ENCODE peak calls at places on chromosomes 4 and X, in four cellular contexts. R is psoas muscle, Q is lower leg skin, G is epithelial cell of esophagus. Z is an unnamed sample.

GRCh38 chr4:103197765-103198110 is 405 bp downstream of the CENPE start:
- DNase-seq in R (no peak), Q (no peak), G (no peak), Z (no peak)

GRCh38 chr4:86587016-86587713 is 7.0 kb upstream of the PTPN13 start:
- DNase-seq in R (no peak), Q (no peak), G (no peak), Z (no peak)

GRCh38 chr4:124104101-124104500 is 608.4 kb downstream of the ANKRD50 start:
- DNase-seq in R (no peak), Q (peak; percentile 20), G (peak; percentile 86), Z (no peak)

GRCh38 chr4:8580321-8581093 is at the start of gene GPR78:
- DNase-seq in R (peak; percentile 70), Q (no peak), G (peak; percentile 19), Z (no peak)

GRCh38 chr4:47213106-47213505 is 181.7 kb downstream of the GABRB1 start:
- DNase-seq in R (no peak), Q (no peak), G (no peak), Z (no peak)

GRCh38 chr4:140802591-140802990 is 46.4 kb upstream of the TBC1D9 start:
- DNase-seq in R (no peak), Q (no peak), G (no peak), Z (no peak)

GRCh38 chr4:106652095-106652494 is 283.5 kb upstream of the GIMD1 start:
- DNase-seq in R (no peak), Q (no peak), G (no peak), Z (no peak)

GRCh38 chrX:2841511-2841910 is 12.8 kb downstream of the GYG2 start:
- DNase-seq in R (no peak), Q (no peak), G (no peak), Z (no peak)

GRCh38 chr4:39453738-39454137 is 5.0 kb downstream of the RPL9 start:
- DNase-seq in R (no peak), Q (no peak), G (no peak), Z (no peak)

GRCh38 chrX:16869393-16870094 is 618 bp downstream of the RBBP7 start:
- DNase-seq in R (no peak), Q (peak; percentile 13), G (peak; percentile 17), Z (peak; percentile 40)

GRCh38 chr4:118811008-118811764 is 24.7 kb downstream of the SEC24D start:
- DNase-seq in R (no peak), Q (no peak), G (no peak), Z (no peak)

GRCh38 chrX:21996872-21997271 is 35.3 kb upstream of the PHEX start:
- DNase-seq in R (no peak), Q (peak; percentile 14), G (peak; percentile 65), Z (no peak)

GRCh38 chrX:67587946-67588624 is 44.3 kb downstream of the AR start:
- DNase-seq in R (no peak), Q (peak; percentile 25), G (peak; percentile 59), Z (no peak)

GRCh38 chrX:149527705-149528104 is 13.1 kb upstream of the EOLA1 start:
- DNase-seq in R (no peak), Q (no peak), G (peak; percentile 49), Z (no peak)

GRCh38 chr4:93710101-93710846 is 118.3 kb upstream of the ATOH1 start:
- DNase-seq in R (no peak), Q (no peak), G (peak; percentile 32), Z (no peak)

GRCh38 chr4:147042046-147042445 is 96.4 kb upstream of the TTC29 start:
- DNase-seq in R (no peak), Q (no peak), G (no peak), Z (no peak)

GRCh38 chr4:6241062-6241845 is 28.4 kb upstream of the WFS1 start:
- DNase-seq in R (peak; percentile 14), Q (no peak), G (no peak), Z (no peak)

GRCh38 chrX:94123062-94123461 is 449.1 kb downstream of the FAM133A start:
- DNase-seq in R (no peak), Q (no peak), G (peak; percentile 20), Z (no peak)

GRCh38 chr4:69849297-69849696 is 10.6 kb downstream of the SULT1E1 start:
- DNase-seq in R (no peak), Q (no peak), G (no peak), Z (no peak)

GRCh38 chr4:89420507-89420906 is 112.9 kb upstream of the GPRIN3 start:
- DNase-seq in R (no peak), Q (no peak), G (no peak), Z (no peak)

GRCh38 chr4:46081674-46082073 is 42.2 kb downstream of the GABRG1 start:
- DNase-seq in R (no peak), Q (no peak), G (no peak), Z (no peak)

GRCh38 chrX:112731793-112732192 is 52.1 kb upstream of the LHFPL1 start:
- DNase-seq in R (no peak), Q (no peak), G (no peak), Z (no peak)

GRCh38 chrX:42472727-42473126 is 305.2 kb downstream of the PPP1R2C start:
- DNase-seq in R (no peak), Q (no peak), G (no peak), Z (no peak)

GRCh38 chrX:107123750-107124149 is 5.1 kb upstream of the RBM41 start:
- DNase-seq in R (no peak), Q (no peak), G (peak; percentile 50), Z (no peak)

GRCh38 chr4:143046454-143046853 is 138.3 kb upstream of the USP38 start:
- DNase-seq in R (no peak), Q (no peak), G (no peak), Z (no peak)

GRCh38 chr4:94690851-94691254 is 66.9 kb upstream of the BMPR1B start:
- DNase-seq in R (no peak), Q (no peak), G (peak; percentile 32), Z (no peak)

GRCh38 chrX:9610774-9611392 is 146.0 kb downstream of the TBL1X start:
- DNase-seq in R (no peak), Q (no peak), G (peak; percentile 8), Z (no peak)

GRCh38 chr4:10063544-10064300 is 42.4 kb upstream of the SLC2A9 start:
- DNase-seq in R (peak; percentile 76), Q (peak; percentile 61), G (peak; percentile 88), Z (peak; percentile 50)

GRCh38 chr4:169070071-169070894 is 60.2 kb upstream of the CBR4 start:
- DNase-seq in R (no peak), Q (peak; percentile 64), G (peak; percentile 100), Z (no peak)

GRCh38 chrX:15653961-15654360 is 10.6 kb downstream of the CLTRN start:
- DNase-seq in R (no peak), Q (no peak), G (no peak), Z (no peak)

GRCh38 chrX:109843963-109844751 is 111.1 kb upstream of the ACSL4 start:
- DNase-seq in R (no peak), Q (no peak), G (no peak), Z (no peak)

GRCh38 chr4:23717528-23718248 is 172.2 kb downstream of the PPARGC1A start:
- DNase-seq in R (no peak), Q (no peak), G (peak; percentile 31), Z (no peak)

GRCh38 chrX:37350034-37350365 is 836 bp downstream of the PRRG1 start:
- DNase-seq in R (no peak), Q (no peak), G (peak; percentile 8), Z (no peak)

GRCh38 chrX:134020910-134021309 is 35.5 kb upstream of the GPC3 start:
- DNase-seq in R (no peak), Q (no peak), G (peak; percentile 22), Z (no peak)
- TF ChIP-seq CTCF in R (no peak), Q (no peak), G (peak; percentile 20), Z (no peak)

DNA sequence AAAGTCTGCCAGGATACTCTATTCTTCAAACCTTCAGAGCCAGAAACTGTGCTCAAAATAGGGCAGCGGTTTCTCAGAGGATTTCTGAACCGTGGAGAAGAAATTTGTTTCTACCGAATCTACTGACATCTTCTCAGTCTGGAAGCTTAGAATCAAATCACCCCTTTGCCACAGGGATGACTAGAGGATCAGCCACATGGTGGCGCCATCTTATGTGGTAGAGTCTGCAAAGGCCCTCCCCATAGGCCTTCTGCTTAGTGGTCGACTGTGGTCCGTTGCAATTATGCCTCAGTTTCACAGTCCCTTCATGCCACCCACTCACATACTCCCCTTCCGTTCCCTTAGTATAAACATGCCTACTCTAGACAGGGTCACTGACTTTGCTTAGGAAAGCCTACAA is 680.7 kb upstream of the SPANXN1 start:
- DNase-seq in R (no peak), Q (no peak), G (no peak), Z (no peak)
- H3K4me3 ChIP-seq in R (no peak overlapping the region), Q (no peak overlapping the region), G (no peak overlapping the region), Z (no peak overlapping the region)

DNA sequence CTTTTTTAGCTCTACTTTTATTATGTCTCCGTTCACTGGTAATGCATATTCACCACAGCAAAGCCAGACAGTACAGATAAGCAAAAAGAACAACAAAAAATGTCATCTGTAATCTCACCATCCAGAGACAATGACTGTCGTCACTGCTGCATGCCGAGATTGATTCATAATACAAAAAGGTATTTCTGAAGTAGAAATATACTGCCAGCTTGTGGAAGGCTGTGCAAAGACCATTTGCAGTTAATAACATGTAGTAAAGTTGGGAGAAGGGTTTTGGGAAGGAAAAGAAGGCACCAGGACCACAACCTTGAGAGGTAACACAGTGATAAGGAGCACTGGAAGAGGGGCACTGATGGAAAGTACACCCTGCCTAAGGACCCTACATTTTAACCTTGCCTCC is 223.0 kb upstream of the ZIC3 start:
- DNase-seq in R (no peak), Q (no peak), G (no peak), Z (no peak)
- TF ChIP-seq CTCF in R (no peak), Q (no peak), G (no peak), Z (no peak)

DNA sequence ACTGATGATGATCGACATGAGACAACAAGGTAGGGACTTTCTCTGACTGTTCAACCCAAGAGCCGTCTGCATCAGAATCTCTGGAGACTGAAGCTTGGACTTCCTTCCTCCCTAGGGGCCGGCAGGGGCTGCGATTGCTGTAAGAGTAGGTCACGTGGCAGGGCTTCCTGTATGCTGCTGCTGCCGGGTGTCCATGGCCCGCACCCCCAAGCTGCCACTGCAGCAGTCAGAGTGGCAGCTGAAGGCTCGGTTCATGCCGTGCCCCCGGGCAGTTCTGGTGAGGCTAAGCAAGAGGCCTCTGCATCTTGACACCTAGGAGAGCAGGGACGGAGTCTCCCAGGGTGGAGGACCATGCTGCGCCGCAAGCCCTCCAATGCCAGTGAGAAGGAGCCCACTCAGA is at the start of gene SASH3:
- DNase-seq in R (peak; percentile 76), Q (peak; percentile 24), G (no peak), Z (no peak)
- H3K4me3 ChIP-seq in R (peak within 1 kb of the TSS; percentile 25), Q (no peak within 1 kb of the TSS), G (no peak within 1 kb of the TSS), Z (peak within 1 kb of the TSS; percentile 39)

DNA sequence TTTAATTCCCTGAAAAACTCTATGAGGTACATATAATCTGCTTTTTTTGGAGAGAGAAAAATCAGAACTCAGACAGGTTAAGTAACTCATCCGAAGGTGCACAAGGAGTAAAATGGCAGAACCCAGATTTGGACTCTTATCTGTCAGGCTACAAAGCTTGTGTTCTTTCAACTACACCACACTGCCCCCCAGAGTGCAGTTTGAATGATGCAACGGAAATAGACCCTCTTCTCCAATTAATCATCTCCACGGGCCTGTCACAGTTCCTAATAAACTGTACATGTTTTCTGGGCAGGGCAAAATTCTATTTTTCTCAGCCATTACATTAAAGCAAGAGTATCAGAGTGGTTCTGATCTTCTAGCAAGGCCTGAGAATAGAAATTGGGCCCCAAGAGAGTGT is 35.3 kb upstream of the DCX start:
- DNase-seq in R (no peak), Q (no peak), G (peak; percentile 8), Z (no peak)
- TF ChIP-seq CTCF in R (no peak), Q (no peak), G (no peak), Z (no peak)

GRCh38 chrX:119482041-119482440 is 13.8 kb downstream of the SLC25A5 start:
- DNase-seq in R (no peak), Q (no peak), G (no peak), Z (no peak)
- H3K4me3 ChIP-seq in R (peak overlapping the region; percentile 63), Q (no peak overlapping the region), G (no peak overlapping the region), Z (no peak overlapping the region)

GRCh38 chr4:105196523-105197145 is 50.0 kb downstream of the TET2 start:
- DNase-seq in R (no peak), Q (no peak), G (peak; percentile 24), Z (no peak)
- TF ChIP-seq CTCF in R (no peak), Q (no peak), G (no peak), Z (peak; percentile 22)